ENCODE peak calls at places on chromosomes 5 and 9, in five cellular contexts. One of them, this sample, is unnamed.
A peak's percentile ranks its signal among the peaks of the same experiment; 100 is the strongest.

GRCh38 chr5:124206540-124206939 is 539.9 kb downstream of the ZNF608 start:
- DNase-seq in activated CD4-positive, alpha-beta T cell treated with anti-CD3 and anti-CD28 coated beads, Interleukin-2, amount 50 U/mL, for 1 hour: no peak
- DNase-seq in head of caudate nucleus: no peak
- DNase-seq in NAMALWA: no peak
- DNase-seq in frontal cortex: no peak
- DNase-seq in this sample: no peak

GRCh38 chr9:75890541-75891276 is at the start of gene PCSK5:
- DNase-seq in activated CD4-positive, alpha-beta T cell treated with anti-CD3 and anti-CD28 coated beads, Interleukin-2, amount 50 U/mL, for 1 hour: peak; percentile 81
- DNase-seq in head of caudate nucleus: peak; percentile 96
- DNase-seq in NAMALWA: no peak
- DNase-seq in frontal cortex: peak; percentile 86
- DNase-seq in this sample: peak; percentile 53

GRCh38 chr5:118126159-118126558 is 862.2 kb downstream of the DTWD2 start:
- DNase-seq in activated CD4-positive, alpha-beta T cell treated with anti-CD3 and anti-CD28 coated beads, Interleukin-2, amount 50 U/mL, for 1 hour: no peak
- DNase-seq in head of caudate nucleus: no peak
- DNase-seq in NAMALWA: no peak
- DNase-seq in frontal cortex: no peak
- DNase-seq in this sample: no peak

GRCh38 chr5:121503111-121503840 is 348.4 kb upstream of the FTMT start:
- DNase-seq in activated CD4-positive, alpha-beta T cell treated with anti-CD3 and anti-CD28 coated beads, Interleukin-2, amount 50 U/mL, for 1 hour: no peak
- DNase-seq in head of caudate nucleus: peak; percentile 6
- DNase-seq in NAMALWA: peak; percentile 60
- DNase-seq in frontal cortex: no peak
- DNase-seq in this sample: peak; percentile 8

GRCh38 chr5:135491038-135491551 is 38.9 kb upstream of the TIFAB start:
- DNase-seq in activated CD4-positive, alpha-beta T cell treated with anti-CD3 and anti-CD28 coated beads, Interleukin-2, amount 50 U/mL, for 1 hour: no peak
- DNase-seq in head of caudate nucleus: no peak
- DNase-seq in NAMALWA: no peak
- DNase-seq in frontal cortex: no peak
- DNase-seq in this sample: no peak

GRCh38 chr5:154901276-154901675 is 36.7 kb downstream of the GEMIN5 start:
- DNase-seq in activated CD4-positive, alpha-beta T cell treated with anti-CD3 and anti-CD28 coated beads, Interleukin-2, amount 50 U/mL, for 1 hour: no peak
- DNase-seq in head of caudate nucleus: no peak
- DNase-seq in NAMALWA: no peak
- DNase-seq in frontal cortex: no peak
- DNase-seq in this sample: no peak

GRCh38 chr5:134070979-134071849 is 43.3 kb upstream of the TCF7 start:
- DNase-seq in activated CD4-positive, alpha-beta T cell treated with anti-CD3 and anti-CD28 coated beads, Interleukin-2, amount 50 U/mL, for 1 hour: peak; percentile 34
- DNase-seq in head of caudate nucleus: no peak
- DNase-seq in NAMALWA: no peak
- DNase-seq in frontal cortex: peak; percentile 54
- DNase-seq in this sample: no peak

GRCh38 chr9:78472111-78472510 is 175.2 kb downstream of the PSAT1 start:
- DNase-seq in activated CD4-positive, alpha-beta T cell treated with anti-CD3 and anti-CD28 coated beads, Interleukin-2, amount 50 U/mL, for 1 hour: no peak
- DNase-seq in head of caudate nucleus: no peak
- DNase-seq in NAMALWA: no peak
- DNase-seq in frontal cortex: no peak
- DNase-seq in this sample: no peak

GRCh38 chr9:117677578-117677977 is 26.6 kb upstream of the TLR4 start:
- DNase-seq in activated CD4-positive, alpha-beta T cell treated with anti-CD3 and anti-CD28 coated beads, Interleukin-2, amount 50 U/mL, for 1 hour: no peak
- DNase-seq in head of caudate nucleus: no peak
- DNase-seq in NAMALWA: no peak
- DNase-seq in frontal cortex: no peak
- DNase-seq in this sample: no peak

GRCh38 chr5:132383984-132384383 is 14.5 kb downstream of the SLC22A5 start:
- DNase-seq in activated CD4-positive, alpha-beta T cell treated with anti-CD3 and anti-CD28 coated beads, Interleukin-2, amount 50 U/mL, for 1 hour: no peak
- DNase-seq in head of caudate nucleus: no peak
- DNase-seq in NAMALWA: no peak
- DNase-seq in frontal cortex: no peak
- DNase-seq in this sample: no peak

GRCh38 chr5:102799017-102799416 is 43.9 kb downstream of the PAM start:
- DNase-seq in activated CD4-positive, alpha-beta T cell treated with anti-CD3 and anti-CD28 coated beads, Interleukin-2, amount 50 U/mL, for 1 hour: no peak
- DNase-seq in head of caudate nucleus: no peak
- DNase-seq in NAMALWA: no peak
- DNase-seq in frontal cortex: peak; percentile 15
- DNase-seq in this sample: no peak

GRCh38 chr5:153496835-153497234 is 6.4 kb downstream of the GRIA1 start:
- DNase-seq in activated CD4-positive, alpha-beta T cell treated with anti-CD3 and anti-CD28 coated beads, Interleukin-2, amount 50 U/mL, for 1 hour: no peak
- DNase-seq in head of caudate nucleus: no peak
- DNase-seq in NAMALWA: peak; percentile 41
- DNase-seq in frontal cortex: no peak
- DNase-seq in this sample: peak; percentile 64

This sample was measured in OCI-LY7.